ENCODE peak calls at places on chromosomes 16 and 17, in six cellular contexts. W is neuronal stem cell, I is psoas muscle, N is cardiac muscle cell, Z is left lung, F is aorta. A is an unnamed sample.

GRCh38 chr17:77837917-77838316 is 120.6 kb upstream of the TNRC6C start:
- DNase-seq in F (peak; percentile 39), W (no peak), Z (peak; percentile 44), N (no peak), I (no peak), A (no peak)

GRCh38 chr16:78291642-78292041 is 192.2 kb downstream of the WWOX start:
- DNase-seq in N (no peak), Z (no peak), F (no peak), W (no peak), I (no peak), A (peak; percentile 45)

GRCh38 chr17:17018612-17019429 is 23.4 kb upstream of the MPRIP start:
- DNase-seq in I (no peak), Z (peak; percentile 39), N (no peak), F (peak; percentile 44), W (no peak), A (no peak)

GRCh38 chr16:86898386-86898785 is 320.0 kb downstream of the FOXL1 start:
- DNase-seq in F (no peak), Z (no peak), I (no peak), N (no peak), W (no peak), A (no peak)

GRCh38 chr17:34386343-34386924 is 23.4 kb upstream of the CCL1 start:
- DNase-seq in W (no peak), I (no peak), Z (no peak), F (no peak), N (no peak), A (no peak)

GRCh38 chr17:44219126-44219635 is 294 bp downstream of the UBTF start:
- DNase-seq in Z (peak; percentile 92), F (peak; percentile 89), I (peak; percentile 88), W (peak; percentile 76), N (peak; percentile 83), A (peak; percentile 88)

GRCh38 chr16:50310308-50311133 is 44.2 kb downstream of the ADCY7 start:
- DNase-seq in W (no peak), N (no peak), I (peak; percentile 47), F (peak; percentile 59), Z (peak; percentile 69), A (no peak)

GRCh38 chr17:6679241-6679640 is 27.7 kb downstream of the C17orf100 start:
- DNase-seq in W (no peak), Z (no peak), N (no peak), I (no peak), F (no peak), A (no peak)

GRCh38 chr17:76444518-76445311 is 8.2 kb downstream of the UBE2O start:
- DNase-seq in I (no peak), Z (no peak), N (no peak), W (no peak), F (peak; percentile 42), A (no peak)

GRCh38 chr17:36888236-36888957 is 48.9 kb upstream of the LHX1 start:
- DNase-seq in W (no peak), Z (no peak), F (no peak), I (no peak), N (no peak), A (no peak)

GRCh38 chr16:13291934-13292333 is 390.5 kb downstream of the SHISA9 start:
- DNase-seq in I (no peak), F (no peak), N (no peak), Z (no peak), W (peak; percentile 57), A (no peak)

GRCh38 chr16:57617604-57618111 is 10.8 kb upstream of the ADGRG1 start:
- DNase-seq in Z (no peak), F (peak; percentile 40), W (no peak), N (no peak), I (peak; percentile 38), A (no peak)

GRCh38 chr16:27514806-27515205 is 34.9 kb downstream of the GTF3C1 start:
- DNase-seq in F (no peak), W (no peak), I (peak; percentile 81), Z (no peak), N (no peak), A (peak; percentile 37)

GRCh38 chr17:82924812-82925211 is 85.0 kb upstream of the ZNF750 start:
- DNase-seq in N (no peak), W (no peak), Z (peak; percentile 54), I (peak; percentile 26), F (peak; percentile 69), A (peak; percentile 46)

GRCh38 chr17:49482144-49482817 is 12.8 kb upstream of the NGFR start:
- DNase-seq in W (no peak), Z (no peak), F (no peak), N (no peak), I (no peak), A (peak; percentile 29)

GRCh38 chr16:23807028-23807427 is 28.8 kb upstream of the PRKCB start:
- DNase-seq in F (no peak), Z (no peak), N (no peak), I (peak; percentile 53), W (no peak), A (no peak)

GRCh38 chr16:5451641-5452040 is 354.0 kb upstream of the EEF2KMT start:
- DNase-seq in N (no peak), F (no peak), I (no peak), Z (no peak), W (no peak), A (no peak)

DNA sequence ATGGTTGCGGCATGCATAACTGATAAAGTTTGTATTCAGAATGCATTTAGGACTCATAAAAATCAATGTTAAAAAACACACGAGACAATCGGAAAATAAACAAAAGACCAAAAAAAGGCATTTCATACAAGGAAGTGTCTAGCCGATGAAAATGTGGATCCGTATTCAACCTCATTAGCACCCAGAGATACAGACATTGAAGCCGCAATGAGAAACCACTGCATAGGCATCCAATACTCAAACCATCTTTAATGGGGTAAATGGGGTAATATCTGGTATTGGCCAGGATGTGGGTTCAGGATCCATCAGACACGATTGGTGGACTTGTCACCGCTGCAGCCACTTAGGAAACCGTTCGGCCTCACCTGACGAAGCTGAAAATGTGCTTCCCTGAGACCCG is 47.4 kb upstream of the ENPP7 start:
- DNase-seq in N (no peak), W (no peak), I (no peak), Z (no peak), F (no peak), A (no peak)
- H3K27me3 ChIP-seq in N (peaks cover 5% of the 10 kb centered on the region), W (peaks cover 26% of the 10 kb centered on the region), I (peaks cover 24% of the 10 kb centered on the region), Z (peaks cover 63% of the 10 kb centered on the region), F (no peaks in the 10 kb centered on the region), A (no peaks in the 10 kb centered on the region)

GRCh38 chr16:70432304-70432799 is 6.5 kb downstream of the ST3GAL2 start:
- DNase-seq in Z (no peak), W (no peak), N (peak; percentile 45), I (no peak), F (no peak), A (no peak)

GRCh38 chr16:70432800-70433455 is 6.0 kb downstream of the ST3GAL2 start:
- DNase-seq in W (no peak), I (no peak), N (peak; percentile 59), Z (no peak), F (no peak), A (peak; percentile 70)

GRCh38 chr16:70429888-70430666 is 8.8 kb downstream of the ST3GAL2 start:
- DNase-seq in F (no peak), I (no peak), Z (no peak), N (no peak), W (no peak), A (no peak)

GRCh38 chr16:70428178-70428998 is 10.5 kb downstream of the ST3GAL2 start:
- DNase-seq in I (peak; percentile 99), N (peak; percentile 98), W (no peak), Z (peak; percentile 96), F (peak; percentile 97), A (peak; percentile 98)

DNA sequence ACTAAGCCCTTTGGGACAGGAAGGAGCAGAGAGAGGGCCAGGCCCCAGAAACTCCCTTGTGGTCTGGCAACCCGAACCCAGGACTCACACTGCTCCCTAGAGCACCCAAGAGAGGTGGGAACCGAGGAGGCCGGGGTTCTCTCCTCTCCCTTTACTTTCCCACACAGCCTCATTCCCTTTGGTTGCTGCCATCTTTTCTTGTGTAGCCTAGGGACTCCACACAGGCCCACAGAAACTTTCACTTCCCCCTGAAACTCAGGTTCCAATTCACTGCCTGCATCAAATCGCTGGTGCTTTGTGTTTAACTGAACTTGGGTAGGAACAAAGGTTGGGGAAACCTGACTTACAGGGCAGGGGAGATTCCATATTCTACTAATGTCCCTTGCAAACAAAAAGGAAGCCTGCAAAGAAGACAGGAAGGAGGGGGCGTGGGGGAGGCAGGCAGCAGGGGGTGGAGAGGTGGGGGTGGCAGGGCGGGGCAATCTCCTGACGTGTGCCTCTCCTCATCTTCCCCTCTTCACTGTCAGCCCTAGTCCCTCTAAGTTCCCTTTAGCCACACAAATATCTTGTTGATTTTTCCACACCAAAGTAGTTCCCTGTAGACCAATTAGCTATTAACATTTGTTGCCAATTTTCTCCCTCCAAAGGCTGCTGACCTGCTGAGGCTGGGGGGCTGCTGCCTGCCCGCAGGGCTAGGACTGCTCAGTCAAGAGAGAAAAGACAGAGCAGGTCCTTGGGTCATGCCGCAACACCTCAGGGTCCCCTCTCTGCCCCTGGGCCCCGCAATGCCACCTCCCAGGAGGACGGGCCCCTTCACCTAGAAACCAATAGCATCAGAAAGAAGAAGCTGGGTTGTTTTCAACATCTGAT is 8.0 kb downstream of the ST3GAL2 start:
- DNase-seq in I (no peak), F (no peak), W (no peak), N (no peak), Z (no peak), A (no peak)
- H3K4me1 ChIP-seq in I (peaks cover 79% of the 10 kb centered on the region), F (peaks cover 6% of the 10 kb centered on the region), W (peaks cover 29% of the 10 kb centered on the region), N (peaks cover 73% of the 10 kb centered on the region), Z (peaks cover 63% of the 10 kb centered on the region), A (peaks cover 47% of the 10 kb centered on the region)

DNA sequence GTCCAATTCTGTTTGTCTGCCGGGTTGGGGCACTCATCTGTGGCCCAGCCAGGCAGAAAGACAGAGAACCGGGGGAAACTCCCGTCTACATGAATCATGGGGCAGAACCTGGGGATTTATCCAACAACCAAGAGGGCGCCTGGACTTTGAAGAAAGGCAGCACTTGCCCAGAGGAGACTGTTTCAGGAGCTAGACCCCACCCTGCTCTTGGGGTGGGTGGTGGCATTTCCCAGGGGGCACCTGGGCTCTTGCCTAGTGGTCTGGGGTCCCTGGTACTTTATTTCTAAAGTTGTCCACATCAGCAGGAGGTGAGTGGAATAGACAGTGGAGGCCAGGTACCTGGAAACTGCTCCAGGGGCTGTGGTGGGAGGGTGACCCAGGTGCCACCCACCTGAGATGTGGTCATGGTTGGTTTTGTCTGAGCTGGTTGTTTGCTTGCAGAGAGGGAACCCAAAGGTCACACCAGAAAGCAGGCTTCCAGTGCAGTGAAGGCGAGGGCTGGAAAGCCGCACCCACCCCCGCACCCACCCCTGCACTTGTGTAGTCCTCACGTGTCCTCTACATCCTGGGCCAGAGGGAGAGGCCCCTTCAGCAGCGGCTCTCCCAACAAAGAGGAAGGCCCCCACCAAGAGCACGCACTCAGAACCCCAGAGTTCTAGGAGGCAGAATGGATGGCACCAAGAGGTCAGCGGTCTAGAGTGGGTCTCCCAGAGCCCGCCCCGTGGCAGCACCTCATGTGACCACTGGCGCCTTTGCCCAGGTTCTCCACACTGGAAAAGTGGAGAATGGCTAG is 92.5 kb upstream of the CBX4 start:
- DNase-seq in Z (no peak), N (peak; percentile 40), F (no peak), W (no peak), I (no peak), A (no peak)
- H3K27me3 ChIP-seq in Z (peaks cover 66% of the 10 kb centered on the region), N (peaks cover 35% of the 10 kb centered on the region), F (no peaks in the 10 kb centered on the region), W (peaks cover 4% of the 10 kb centered on the region), I (peaks cover 20% of the 10 kb centered on the region), A (no peaks in the 10 kb centered on the region)

DNA sequence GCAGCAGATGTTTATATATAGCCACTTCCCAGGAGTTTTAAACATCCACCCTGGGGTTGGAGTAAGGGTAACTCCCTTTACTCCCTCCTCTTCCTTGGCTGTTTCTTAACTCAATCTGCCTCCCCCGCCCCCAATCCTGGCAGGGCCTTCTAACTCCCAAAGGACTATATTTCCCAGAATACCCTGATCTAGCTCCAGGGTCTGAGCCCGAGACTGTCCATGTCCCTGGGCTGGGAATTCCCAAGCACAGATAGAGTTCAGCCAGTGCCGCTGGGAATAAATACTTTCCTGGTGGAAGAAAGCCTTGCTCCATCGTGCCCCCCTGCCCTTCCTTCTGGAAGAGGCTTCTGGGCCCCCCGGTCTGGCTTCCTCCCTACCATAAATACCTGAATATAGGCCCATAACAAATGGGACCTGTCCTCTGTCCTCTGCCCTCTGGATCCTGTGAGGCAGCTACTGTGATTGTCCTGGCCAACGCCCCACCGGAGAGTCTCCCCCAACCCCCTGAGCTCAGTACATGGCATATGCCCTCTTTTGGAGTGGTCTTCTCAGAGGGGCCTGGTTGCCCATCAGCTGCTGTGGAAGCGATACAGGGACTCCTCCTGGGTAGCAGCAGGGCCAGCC is 10.2 kb downstream of the BAHCC1 start:
- DNase-seq in I (peak; percentile 73), Z (no peak), W (no peak), F (peak; percentile 94), N (peak; percentile 96), A (peak; percentile 82)
- H3K4me1 ChIP-seq in I (peaks cover 65% of the 10 kb centered on the region), Z (peaks cover 46% of the 10 kb centered on the region), W (peaks cover 49% of the 10 kb centered on the region), F (no peaks in the 10 kb centered on the region), N (peaks cover 67% of the 10 kb centered on the region), A (peaks cover 18% of the 10 kb centered on the region)